ENCODE peak calls at places on chromosomes 16 and 17, in five cellular contexts. One of them, this sample, is unnamed.

GRCh38 chr17:19752216-19753048 is 4.3 kb upstream of the ALDH3A1 start:
- DNase-seq in prostate gland: no peak
- DNase-seq in cardiac muscle cell: no peak
- DNase-seq in SJSA1: no peak
- DNase-seq in CD8-positive, alpha-beta memory T cell: peak
- DNase-seq in this sample: no peak

GRCh38 chr17:8057691-8058114 is 18.8 kb downstream of the ALOX15B start:
- DNase-seq in prostate gland: peak
- DNase-seq in cardiac muscle cell: peak
- DNase-seq in SJSA1: no peak
- DNase-seq in CD8-positive, alpha-beta memory T cell: peak
- DNase-seq in this sample: peak

GRCh38 chr17:7119314-7119713 is 4.7 kb upstream of the ASGR2 start:
- DNase-seq in prostate gland: no peak
- DNase-seq in cardiac muscle cell: no peak
- DNase-seq in SJSA1: no peak
- DNase-seq in CD8-positive, alpha-beta memory T cell: no peak
- DNase-seq in this sample: no peak

GRCh38 chr17:57456622-57457021 is 200.3 kb downstream of the MSI2 start:
- DNase-seq in prostate gland: no peak
- DNase-seq in cardiac muscle cell: no peak
- DNase-seq in SJSA1: no peak
- DNase-seq in CD8-positive, alpha-beta memory T cell: no peak
- DNase-seq in this sample: no peak

GRCh38 chr17:54694287-54694887 is 206.3 kb upstream of the TOM1L1 start:
- DNase-seq in prostate gland: no peak
- DNase-seq in cardiac muscle cell: no peak
- DNase-seq in SJSA1: no peak
- DNase-seq in CD8-positive, alpha-beta memory T cell: no peak
- DNase-seq in this sample: no peak

GRCh38 chr17:15076991-15077663 is 188.0 kb downstream of the PMP22 start:
- DNase-seq in prostate gland: no peak
- DNase-seq in cardiac muscle cell: no peak
- DNase-seq in SJSA1: no peak
- DNase-seq in CD8-positive, alpha-beta memory T cell: no peak
- DNase-seq in this sample: no peak

GRCh38 chr17:5011928-5012327 is 14.2 kb downstream of the KIF1C start:
- DNase-seq in prostate gland: no peak
- DNase-seq in cardiac muscle cell: no peak
- DNase-seq in SJSA1: no peak
- DNase-seq in CD8-positive, alpha-beta memory T cell: no peak
- DNase-seq in this sample: no peak

GRCh38 chr17:7129311-7129710 is 14.7 kb upstream of the ASGR2 start:
- DNase-seq in prostate gland: no peak
- DNase-seq in cardiac muscle cell: no peak
- DNase-seq in SJSA1: no peak
- DNase-seq in CD8-positive, alpha-beta memory T cell: no peak
- DNase-seq in this sample: no peak

GRCh38 chr17:81011951-81012350 is 20.3 kb downstream of the CHMP6 start:
- DNase-seq in prostate gland: no peak
- DNase-seq in cardiac muscle cell: peak
- DNase-seq in SJSA1: no peak
- DNase-seq in CD8-positive, alpha-beta memory T cell: no peak
- DNase-seq in this sample: no peak

GRCh38 chr16:1494129-1494640 is 1.0 kb downstream of the TELO2 start:
- DNase-seq in prostate gland: peak
- DNase-seq in cardiac muscle cell: peak
- DNase-seq in SJSA1: peak
- DNase-seq in CD8-positive, alpha-beta memory T cell: no peak
- DNase-seq in this sample: no peak

GRCh38 chr17:28493467-28493866 is 12.7 kb upstream of the FOXN1 start:
- DNase-seq in prostate gland: no peak
- DNase-seq in cardiac muscle cell: no peak
- DNase-seq in SJSA1: no peak
- DNase-seq in CD8-positive, alpha-beta memory T cell: no peak
- DNase-seq in this sample: no peak

GRCh38 chr17:68738044-68738443 is 136.9 kb upstream of the FAM20A start:
- DNase-seq in prostate gland: no peak
- DNase-seq in cardiac muscle cell: peak
- DNase-seq in SJSA1: no peak
- DNase-seq in CD8-positive, alpha-beta memory T cell: no peak
- DNase-seq in this sample: no peak

GRCh38 chr17:8243827-8244226 is 4.0 kb downstream of the CTC1 start:
- DNase-seq in prostate gland: no peak
- DNase-seq in cardiac muscle cell: no peak
- DNase-seq in SJSA1: no peak
- DNase-seq in CD8-positive, alpha-beta memory T cell: peak
- DNase-seq in this sample: peak

GRCh38 chr17:65055280-65055707 is 1.2 kb downstream of the GNA13 start:
- DNase-seq in prostate gland: no peak
- DNase-seq in cardiac muscle cell: no peak
- DNase-seq in SJSA1: no peak
- DNase-seq in CD8-positive, alpha-beta memory T cell: no peak
- DNase-seq in this sample: no peak

GRCh38 chr17:10114931-10115535 is 83.4 kb downstream of the GAS7 start:
- DNase-seq in prostate gland: peak
- DNase-seq in cardiac muscle cell: no peak
- DNase-seq in SJSA1: peak
- DNase-seq in CD8-positive, alpha-beta memory T cell: peak
- DNase-seq in this sample: peak

GRCh38 chr17:50845260-50846147 is 10.1 kb downstream of the WFIKKN2 start:
- DNase-seq in prostate gland: no peak
- DNase-seq in cardiac muscle cell: peak
- DNase-seq in SJSA1: peak
- DNase-seq in CD8-positive, alpha-beta memory T cell: no peak
- DNase-seq in this sample: no peak

GRCh38 chr17:49783051-49783715 is 5.3 kb upstream of the KAT7 start:
- DNase-seq in prostate gland: no peak
- DNase-seq in cardiac muscle cell: no peak
- DNase-seq in SJSA1: no peak
- DNase-seq in CD8-positive, alpha-beta memory T cell: no peak
- DNase-seq in this sample: no peak

GRCh38 chr17:57195790-57196460 is 60.4 kb upstream of the MSI2 start:
- DNase-seq in prostate gland: peak
- DNase-seq in cardiac muscle cell: no peak
- DNase-seq in SJSA1: no peak
- DNase-seq in CD8-positive, alpha-beta memory T cell: no peak
- DNase-seq in this sample: no peak

GRCh38 chr17:29115906-29116651 is 64.1 kb downstream of the MYO18A start:
- DNase-seq in prostate gland: no peak
- DNase-seq in cardiac muscle cell: peak
- DNase-seq in SJSA1: peak
- DNase-seq in CD8-positive, alpha-beta memory T cell: no peak
- DNase-seq in this sample: no peak

GRCh38 chr16:84065536-84066132 is 23.0 kb upstream of the SLC38A8 start:
- DNase-seq in prostate gland: peak
- DNase-seq in cardiac muscle cell: peak
- DNase-seq in SJSA1: peak
- DNase-seq in CD8-positive, alpha-beta memory T cell: peak
- DNase-seq in this sample: no peak

GRCh38 chr16:57379579-57379978 is 7.3 kb downstream of the CX3CL1 start:
- DNase-seq in prostate gland: no peak
- DNase-seq in cardiac muscle cell: no peak
- DNase-seq in SJSA1: no peak
- DNase-seq in CD8-positive, alpha-beta memory T cell: no peak
- DNase-seq in this sample: no peak

GRCh38 chr17:71427801-71428200 is 693.0 kb upstream of the SOX9 start:
- DNase-seq in prostate gland: no peak
- DNase-seq in cardiac muscle cell: no peak
- DNase-seq in SJSA1: no peak
- DNase-seq in CD8-positive, alpha-beta memory T cell: no peak
- DNase-seq in this sample: no peak

GRCh38 chr16:66516808-66517585 is 32.9 kb downstream of the TK2 start:
- DNase-seq in prostate gland: peak
- DNase-seq in cardiac muscle cell: no peak
- DNase-seq in SJSA1: peak
- DNase-seq in CD8-positive, alpha-beta memory T cell: peak
- DNase-seq in this sample: peak

GRCh38 chr17:65896889-65897288 is 295.0 kb downstream of the CEP112 start:
- DNase-seq in prostate gland: no peak
- DNase-seq in cardiac muscle cell: no peak
- DNase-seq in SJSA1: no peak
- DNase-seq in CD8-positive, alpha-beta memory T cell: no peak
- DNase-seq in this sample: no peak

GRCh38 chr16:48892884-48893283 is 282.9 kb upstream of the N4BP1 start:
- DNase-seq in prostate gland: no peak
- DNase-seq in cardiac muscle cell: no peak
- DNase-seq in SJSA1: no peak
- DNase-seq in CD8-positive, alpha-beta memory T cell: no peak
- DNase-seq in this sample: no peak

GRCh38 chr16:2529061-2529931 is 1.9 kb downstream of the CEMP1 start:
- DNase-seq in prostate gland: no peak
- DNase-seq in cardiac muscle cell: no peak
- DNase-seq in SJSA1: no peak
- DNase-seq in CD8-positive, alpha-beta memory T cell: no peak
- DNase-seq in this sample: no peak

GRCh38 chr16:11824362-11824761 is 27.0 kb downstream of the RSL1D1 start:
- DNase-seq in prostate gland: no peak
- DNase-seq in cardiac muscle cell: no peak
- DNase-seq in SJSA1: no peak
- DNase-seq in CD8-positive, alpha-beta memory T cell: no peak
- DNase-seq in this sample: no peak

GRCh38 chr16:85306071-85306792 is 194.0 kb upstream of the CIBAR2 start:
- DNase-seq in prostate gland: peak
- DNase-seq in cardiac muscle cell: peak
- DNase-seq in SJSA1: peak
- DNase-seq in CD8-positive, alpha-beta memory T cell: peak
- DNase-seq in this sample: peak

GRCh38 chr17:40283662-40284061 is 4.0 kb upstream of the CDC6 start:
- DNase-seq in prostate gland: no peak
- DNase-seq in cardiac muscle cell: no peak
- DNase-seq in SJSA1: no peak
- DNase-seq in CD8-positive, alpha-beta memory T cell: no peak
- DNase-seq in this sample: peak

GRCh38 chr16:72049110-72049509 is 5.2 kb upstream of the HP start:
- DNase-seq in prostate gland: no peak
- DNase-seq in cardiac muscle cell: no peak
- DNase-seq in SJSA1: no peak
- DNase-seq in CD8-positive, alpha-beta memory T cell: no peak
- DNase-seq in this sample: no peak

GRCh38 chr16:57535680-57536305 is 578 bp downstream of the CCDC102A start:
- DNase-seq in prostate gland: peak
- DNase-seq in cardiac muscle cell: peak
- DNase-seq in SJSA1: peak
- DNase-seq in CD8-positive, alpha-beta memory T cell: peak
- DNase-seq in this sample: peak

GRCh38 chr16:9088848-9089247 is 2.6 kb upstream of the HAPSTR1 start:
- DNase-seq in prostate gland: no peak
- DNase-seq in cardiac muscle cell: no peak
- DNase-seq in SJSA1: no peak
- DNase-seq in CD8-positive, alpha-beta memory T cell: no peak
- DNase-seq in this sample: no peak

GRCh38 chr17:40577611-40578065 is 12.4 kb upstream of the CCR7 start:
- DNase-seq in prostate gland: no peak
- DNase-seq in cardiac muscle cell: no peak
- DNase-seq in SJSA1: no peak
- DNase-seq in CD8-positive, alpha-beta memory T cell: no peak
- DNase-seq in this sample: no peak

GRCh38 chr17:48904428-48904827 is 3.8 kb upstream of the UBE2Z start:
- DNase-seq in prostate gland: no peak
- DNase-seq in cardiac muscle cell: no peak
- DNase-seq in SJSA1: no peak
- DNase-seq in CD8-positive, alpha-beta memory T cell: no peak
- DNase-seq in this sample: no peak

GRCh38 chr17:48636177-48637018 is 10.2 kb upstream of the HOXB9 start:
- DNase-seq in prostate gland: no peak
- DNase-seq in cardiac muscle cell: peak
- DNase-seq in SJSA1: peak
- DNase-seq in CD8-positive, alpha-beta memory T cell: peak
- DNase-seq in this sample: peak

GRCh38 chr17:50649042-50649908 is 14.6 kb downstream of the ABCC3 start:
- DNase-seq in prostate gland: no peak
- DNase-seq in cardiac muscle cell: no peak
- DNase-seq in SJSA1: no peak
- DNase-seq in CD8-positive, alpha-beta memory T cell: no peak
- DNase-seq in this sample: no peak

GRCh38 chr16:21710938-21711337 is 47.2 kb downstream of the OTOA start:
- DNase-seq in prostate gland: no peak
- DNase-seq in cardiac muscle cell: no peak
- DNase-seq in SJSA1: no peak
- DNase-seq in CD8-positive, alpha-beta memory T cell: no peak
- DNase-seq in this sample: no peak
- H3K27ac ChIP-seq in prostate gland: no peak
- H3K27ac ChIP-seq in cardiac muscle cell: no peak
- H3K27ac ChIP-seq in SJSA1: no peak
- H3K27ac ChIP-seq in CD8-positive, alpha-beta memory T cell: no peak
- H3K27ac ChIP-seq in this sample: no peak

GRCh38 chr17:46928472-46929261 is 5.7 kb downstream of the GOSR2 start:
- DNase-seq in prostate gland: no peak
- DNase-seq in cardiac muscle cell: no peak
- DNase-seq in SJSA1: no peak
- DNase-seq in CD8-positive, alpha-beta memory T cell: no peak
- DNase-seq in this sample: no peak
- H3K27ac ChIP-seq in prostate gland: no peak
- H3K27ac ChIP-seq in cardiac muscle cell: no peak
- H3K27ac ChIP-seq in SJSA1: peak
- H3K27ac ChIP-seq in CD8-positive, alpha-beta memory T cell: no peak
- H3K27ac ChIP-seq in this sample: no peak

DNA sequence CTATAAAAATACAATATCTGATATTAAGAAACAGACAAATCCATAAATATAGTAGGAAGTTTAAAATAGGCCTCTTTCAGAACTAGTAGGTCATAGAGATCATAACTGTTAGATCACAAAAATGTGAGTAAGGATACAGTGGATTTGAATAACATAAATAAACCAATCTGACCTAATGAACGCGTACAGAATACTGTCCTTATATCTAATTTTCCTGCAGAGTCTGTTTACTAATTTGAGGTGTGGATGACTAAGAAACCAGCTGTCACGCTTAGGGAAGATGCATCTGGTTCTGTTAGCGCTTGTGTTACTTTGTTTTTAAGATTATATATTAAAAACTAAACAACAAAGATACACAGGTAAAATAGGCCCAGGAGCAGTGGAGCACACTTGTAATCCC is 14.8 kb downstream of the CPD start:
- DNase-seq in prostate gland: no peak
- DNase-seq in cardiac muscle cell: no peak
- DNase-seq in SJSA1: no peak
- DNase-seq in CD8-positive, alpha-beta memory T cell: no peak
- DNase-seq in this sample: no peak
- H3K27ac ChIP-seq in prostate gland: no peak
- H3K27ac ChIP-seq in cardiac muscle cell: no peak
- H3K27ac ChIP-seq in SJSA1: no peak
- H3K27ac ChIP-seq in CD8-positive, alpha-beta memory T cell: no peak
- H3K27ac ChIP-seq in this sample: no peak

DNA sequence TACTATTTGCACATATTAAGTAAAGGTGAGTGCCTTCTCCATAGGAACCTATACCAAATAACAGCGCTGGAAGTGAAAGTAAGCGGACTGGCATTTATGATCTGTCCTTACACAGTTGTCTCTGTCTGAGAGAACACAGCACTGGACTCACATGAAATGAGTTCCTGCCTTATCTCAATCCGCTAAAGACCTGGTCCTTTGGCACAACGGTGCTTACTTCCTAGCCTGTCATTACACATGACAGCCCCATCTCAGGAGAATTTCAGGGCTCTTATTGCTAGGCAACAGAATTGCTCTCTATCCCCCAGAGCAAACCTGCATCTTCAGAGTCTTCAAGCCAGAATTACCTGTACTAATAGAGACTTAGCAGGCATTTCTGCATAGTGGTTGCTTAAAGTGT is 4.3 kb downstream of the KCNJ2 start:
- DNase-seq in prostate gland: no peak
- DNase-seq in cardiac muscle cell: peak
- DNase-seq in SJSA1: no peak
- DNase-seq in CD8-positive, alpha-beta memory T cell: no peak
- DNase-seq in this sample: no peak
- H3K27ac ChIP-seq in prostate gland: no peak
- H3K27ac ChIP-seq in cardiac muscle cell: no peak
- H3K27ac ChIP-seq in SJSA1: no peak
- H3K27ac ChIP-seq in CD8-positive, alpha-beta memory T cell: no peak
- H3K27ac ChIP-seq in this sample: no peak

This sample was measured in CD4-positive, alpha-beta memory T cell.